ENCODE peak calls at places on chromosomes 1 and 21, in ten cellular contexts. X is astrocyte of the spinal cord; N is MM.1S; H is fibroblast of lung; B is body of pancreas; G is Peyer's patch; I is right atrium auricular region; T is CD8-positive, alpha-beta T cell; U is cardiac muscle cell; K is fibroblast of pulmonary artery. D is an unnamed sample.

GRCh38 chr1:67573481-67573880 is 111.5 kb upstream of the GADD45A start:
- DNase-seq in G (no peak), I (no peak), N (no peak), K (no peak), H (no peak), X (peak; percentile 18), U (no peak), T (no peak), B (no peak), D (no peak)

GRCh38 chr1:114550336-114550735 is 31.1 kb downstream of the BCAS2 start:
- DNase-seq in U (no peak), I (no peak), K (no peak), H (no peak), T (no peak), B (no peak), N (no peak), X (no peak), G (no peak), D (no peak)

GRCh38 chr1:12544357-12544756 is 73.7 kb downstream of the DHRS3 start:
- DNase-seq in I (no peak), U (no peak), X (no peak), H (no peak), N (no peak), T (no peak), B (no peak), K (no peak), G (no peak), D (no peak)

GRCh38 chr1:229716064-229716463 is 90.0 kb downstream of the URB2 start:
- DNase-seq in K (no peak), H (peak; percentile 59), I (no peak), N (no peak), X (peak; percentile 72), U (no peak), T (no peak), B (no peak), G (no peak), D (no peak)

GRCh38 chr1:157648317-157648716 is 50.4 kb upstream of the FCRL4 start:
- DNase-seq in K (no peak), B (no peak), T (no peak), U (no peak), N (peak; percentile 69), I (no peak), H (no peak), X (no peak), G (no peak), D (no peak)

GRCh38 chr1:14113841-14114567 is 414.0 kb downstream of the PRDM2 start:
- DNase-seq in N (peak; percentile 74), H (peak; percentile 56), G (no peak), K (peak; percentile 16), U (peak; percentile 73), I (peak; percentile 62), X (peak; percentile 58), B (peak; percentile 44), T (no peak), D (peak; percentile 25)

GRCh38 chr21:36854391-36854790 is 112.1 kb downstream of the HLCS start:
- DNase-seq in I (no peak), K (peak; percentile 58), X (peak; percentile 35), N (peak; percentile 23), T (no peak), U (peak; percentile 79), G (no peak), H (no peak), B (no peak), D (no peak)

GRCh38 chr1:110768595-110768994 is 93.9 kb upstream of the KCNA3 start:
- DNase-seq in N (no peak), U (no peak), H (no peak), I (no peak), T (no peak), B (no peak), X (no peak), K (no peak), G (no peak), D (no peak)

GRCh38 chr1:93619507-93620168 is 62.0 kb downstream of the BCAR3 start:
- DNase-seq in K (no peak), B (no peak), I (no peak), T (no peak), N (no peak), G (no peak), X (no peak), H (no peak), U (no peak), D (no peak)
- TF ChIP-seq CTCF in K (no peak), B (no peak), I (no peak), T (no peak), N (no peak), G (peak; percentile 3), X (no peak), H (no peak), U (no peak), D (no peak)

GRCh38 chr21:45262041-45262581 is 25.6 kb downstream of the POFUT2 start:
- DNase-seq in T (no peak), U (no peak), N (no peak), I (peak; percentile 47), K (no peak), X (no peak), B (no peak), G (peak; percentile 44), H (no peak), D (no peak)

GRCh38 chr21:45262616-45263015 is 25.1 kb downstream of the POFUT2 start:
- DNase-seq in N (no peak), X (no peak), I (peak; percentile 55), H (no peak), T (no peak), B (no peak), G (peak; percentile 80), K (no peak), U (no peak), D (peak; percentile 20)

GRCh38 chr21:45259206-45259795 is 28.4 kb downstream of the POFUT2 start:
- DNase-seq in X (no peak), T (no peak), I (peak; percentile 53), H (no peak), G (no peak), U (no peak), K (no peak), B (no peak), N (no peak), D (no peak)

GRCh38 chr21:45260191-45260795 is 27.4 kb downstream of the POFUT2 start:
- DNase-seq in H (no peak), U (no peak), B (no peak), G (no peak), X (no peak), N (no peak), I (peak; percentile 47), T (no peak), K (no peak), D (no peak)

DNA sequence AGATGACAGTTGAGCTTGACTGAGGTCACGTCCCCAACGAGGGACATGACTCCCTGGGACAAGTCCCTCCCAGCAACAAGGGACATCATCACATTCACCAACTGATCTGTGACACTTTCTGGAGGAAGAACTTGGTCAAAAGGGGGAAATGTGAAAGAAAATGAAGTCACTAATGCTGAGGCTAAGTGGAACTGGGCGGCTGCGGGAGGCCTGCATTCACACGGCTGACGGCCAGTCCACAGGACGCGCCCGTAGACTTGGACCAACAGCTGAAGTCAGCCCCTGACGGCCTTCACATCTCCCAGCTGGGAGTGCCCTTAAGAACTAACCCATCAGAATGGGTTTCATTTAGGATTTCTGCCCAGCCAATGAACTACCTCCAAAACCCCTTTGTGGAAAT is 26.6 kb downstream of the POFUT2 start:
- DNase-seq in G (no peak), K (no peak), B (no peak), U (no peak), N (no peak), T (no peak), H (no peak), X (no peak), I (no peak), D (no peak)
- H3K4me3 ChIP-seq in G (no peak overlapping the region), K (no peak overlapping the region), B (no peak overlapping the region), U (no peak overlapping the region), N (no peak overlapping the region), T (no peak overlapping the region), H (no peak overlapping the region), X (no peak overlapping the region), I (no peak overlapping the region), D (no peak overlapping the region)

GRCh38 chr1:196501760-196502428 is 106.3 kb downstream of the KCNT2 start:
- DNase-seq in X (no peak), K (no peak), G (no peak), H (no peak), I (no peak), N (no peak), U (no peak), T (no peak), B (no peak), D (no peak)

GRCh38 chr1:196493881-196494280 is 114.4 kb downstream of the KCNT2 start:
- DNase-seq in G (no peak), H (no peak), T (no peak), K (no peak), I (no peak), N (no peak), B (no peak), U (no peak), X (no peak), D (no peak)

GRCh38 chr1:196494766-196495165 is 113.5 kb downstream of the KCNT2 start:
- DNase-seq in B (no peak), K (no peak), I (no peak), X (no peak), H (no peak), G (no peak), N (no peak), T (no peak), U (no peak), D (no peak)

GRCh38 chr1:196502437-196502836 is 105.8 kb downstream of the KCNT2 start:
- DNase-seq in I (no peak), B (no peak), U (no peak), N (no peak), K (no peak), G (no peak), H (no peak), T (no peak), X (no peak), D (no peak)

GRCh38 chr1:196497824-196498223 is 110.4 kb downstream of the KCNT2 start:
- DNase-seq in I (no peak), B (no peak), H (no peak), T (no peak), N (no peak), K (no peak), U (no peak), G (no peak), X (no peak), D (no peak)
- TF ChIP-seq CTCF in I (no peak), B (no peak), H (no peak), T (no peak), N (no peak), K (no peak), U (no peak), G (no peak), X (no peak), D (no peak)

DNA sequence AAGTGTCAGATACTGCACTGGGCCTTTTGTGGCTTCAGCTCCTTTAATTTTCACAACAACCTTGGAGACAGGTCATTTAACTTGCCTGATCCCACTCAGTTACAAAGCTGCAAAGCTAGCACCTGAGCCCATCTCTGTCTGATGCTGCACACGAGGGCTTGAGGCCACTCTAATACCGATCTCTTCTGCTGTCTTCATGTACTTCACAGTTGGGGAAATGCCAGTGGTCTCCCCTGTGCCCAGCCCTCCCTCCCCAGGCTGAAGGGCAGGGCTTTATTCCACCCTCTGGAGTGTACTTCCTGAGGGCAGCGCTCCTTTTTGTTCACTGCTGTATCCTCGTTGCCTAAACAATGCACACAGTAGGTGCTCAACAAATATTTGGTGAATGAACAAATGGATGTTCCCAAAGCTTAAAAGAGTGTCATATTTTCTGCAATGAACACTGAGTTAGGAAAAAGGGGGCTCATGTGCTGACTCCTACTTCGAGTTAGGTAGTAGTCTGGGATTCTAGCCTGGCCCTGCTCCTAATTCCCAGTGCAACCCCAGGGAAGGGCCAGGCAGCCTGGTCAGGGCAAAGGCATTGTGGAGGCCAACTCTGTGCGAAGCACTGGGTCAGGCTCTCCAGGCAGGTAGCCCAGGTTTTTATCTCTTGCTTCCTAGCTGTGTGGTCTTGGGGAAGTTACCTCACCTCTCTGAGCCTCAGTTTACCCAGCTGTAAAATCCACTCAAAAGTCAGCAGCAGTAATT is 1.1 kb downstream of the TMCO4 start:
- DNase-seq in N (no peak), U (no peak), T (no peak), B (peak; percentile 19), X (no peak), I (no peak), H (no peak), K (no peak), G (no peak), D (no peak)
- H3K4me3 ChIP-seq in N (peak overlapping the region; percentile 78), U (no peak overlapping the region), T (peak overlapping the region; percentile 34), B (peak overlapping the region; percentile 70), X (no peak overlapping the region), I (no peak overlapping the region), H (peak overlapping the region; percentile 55), K (peak overlapping the region; percentile 59), G (peak overlapping the region; percentile 82), D (peak overlapping the region; percentile 72)

D was measured in ovary.